ENCODE peak calls at places on chromosomes 13 and 19, in six cellular contexts. T is heart right ventricle, Q is fibroblast of the aortic adventitia, N is HFF-Myc, V is psoas muscle, C is type B pancreatic cell. J is an unnamed sample.

GRCh38 chr19:42176649-42176989 is 40.9 kb downstream of the DEDD2 start:
- DNase-seq in N (no peak), T (no peak), Q (no peak), V (no peak), C (no peak), J (no peak)

GRCh38 chr19:23071087-23071511 is 45.7 kb upstream of the ZNF730 start:
- DNase-seq in V (no peak), Q (peak), T (peak), N (no peak), C (peak), J (peak)

GRCh38 chr19:32373614-32374295 is 28.3 kb downstream of the ZNF507 start:
- DNase-seq in C (no peak), T (peak), N (peak), V (no peak), Q (peak), J (no peak)

GRCh38 chr13:32660227-32660626 is 74.0 kb downstream of the PDS5B start:
- DNase-seq in C (no peak), N (no peak), T (no peak), V (no peak), Q (no peak), J (no peak)

GRCh38 chr13:53321301-53321700 is 292.7 kb downstream of the OLFM4 start:
- DNase-seq in T (no peak), Q (no peak), N (no peak), C (no peak), V (no peak), J (no peak)

GRCh38 chr19:19911150-19911549 is 10.4 kb downstream of the ZNF93 start:
- DNase-seq in Q (no peak), V (no peak), C (no peak), N (no peak), T (no peak), J (no peak)

GRCh38 chr19:40424637-40425449 is 949 bp downstream of the SERTAD1 start:
- DNase-seq in Q (peak), T (no peak), C (no peak), N (no peak), V (no peak), J (no peak)

GRCh38 chr19:41707502-41707812 is 969 bp upstream of the CEACAM5 start:
- DNase-seq in Q (no peak), V (no peak), T (no peak), C (peak), N (no peak), J (no peak)

GRCh38 chr19:38848299-38849146 is 1.3 kb downstream of the HNRNPL start:
- DNase-seq in N (no peak), C (no peak), T (no peak), Q (no peak), V (no peak), J (no peak)

GRCh38 chr13:103859952-103860351 is 793.7 kb upstream of the SLC10A2 start:
- DNase-seq in N (no peak), T (no peak), C (no peak), V (no peak), Q (no peak), J (no peak)

GRCh38 chr13:49791214-49791752 is 1.2 kb downstream of the KPNA3 start:
- DNase-seq in T (no peak), Q (peak), C (no peak), V (no peak), N (no peak), J (no peak)

GRCh38 chr19:35224681-35225604 is 3.6 kb downstream of the FAM187B start:
- DNase-seq in T (no peak), V (no peak), C (peak), N (no peak), Q (no peak), J (no peak)

GRCh38 chr19:55552620-55553019 is 7.3 kb upstream of the SBK3 start:
- DNase-seq in T (no peak), N (no peak), V (no peak), Q (peak), C (no peak), J (no peak)

GRCh38 chr19:10830941-10831779 is 4.9 kb downstream of the TMED1 start:
- DNase-seq in N (no peak), Q (no peak), T (no peak), V (no peak), C (no peak), J (no peak)

GRCh38 chr19:10830370-10830769 is 5.6 kb downstream of the TMED1 start:
- DNase-seq in C (no peak), T (no peak), V (no peak), Q (no peak), N (no peak), J (no peak)

GRCh38 chr19:10829967-10830366 is 6.0 kb downstream of the TMED1 start:
- DNase-seq in Q (no peak), T (no peak), V (no peak), N (no peak), C (no peak), J (no peak)

GRCh38 chr19:10826846-10827245 is 9.2 kb downstream of the TMED1 start:
- DNase-seq in N (no peak), T (no peak), Q (no peak), C (no peak), V (no peak), J (no peak)

DNA sequence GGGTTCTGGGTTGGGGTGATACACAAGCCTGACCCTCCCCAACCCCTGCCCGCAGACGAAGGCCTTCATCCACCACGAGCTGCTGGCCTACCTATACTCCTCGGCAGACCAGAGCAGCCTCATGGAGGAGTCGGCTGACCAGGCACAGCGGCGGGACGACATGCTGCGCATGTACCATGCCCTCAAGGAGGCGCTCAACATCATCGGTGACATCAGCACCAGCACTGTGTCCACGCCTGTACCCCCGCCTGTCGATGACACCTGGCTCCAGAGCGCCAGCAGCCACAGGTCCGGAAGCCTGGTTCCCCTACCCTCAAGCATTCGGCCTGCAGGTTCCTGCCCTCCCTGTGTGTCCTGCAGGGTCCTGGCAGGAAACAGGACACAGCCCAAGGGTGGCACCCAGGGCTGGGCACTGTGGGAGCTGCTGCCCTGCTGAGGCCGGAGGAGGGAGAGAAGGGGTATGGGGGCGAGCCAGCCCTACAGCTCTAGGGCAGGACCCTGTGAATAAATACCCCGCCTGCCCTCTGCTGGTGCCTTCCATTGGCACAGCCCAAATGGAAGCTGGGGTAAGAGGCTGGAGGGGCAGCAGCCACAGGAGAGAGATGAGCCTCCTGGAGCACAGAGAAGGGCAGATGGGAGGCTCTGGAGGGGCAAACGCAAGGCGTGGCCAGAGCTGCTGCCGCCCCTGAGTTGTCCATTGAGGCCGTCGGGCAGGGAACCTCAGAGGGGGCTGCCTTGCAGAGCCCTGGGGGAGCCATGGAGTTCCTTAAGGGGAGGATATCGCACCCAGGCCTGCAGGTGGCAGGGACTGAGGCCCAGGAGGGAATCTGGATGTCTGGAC is 6.8 kb downstream of the TMED1 start:
- DNase-seq in N (no peak), Q (no peak), T (no peak), C (no peak), V (no peak), J (peak)
- TF ChIP-seq CTCF in N (peak), Q (peak), T (no peak), C (no peak), V (no peak), J (no peak)

DNA sequence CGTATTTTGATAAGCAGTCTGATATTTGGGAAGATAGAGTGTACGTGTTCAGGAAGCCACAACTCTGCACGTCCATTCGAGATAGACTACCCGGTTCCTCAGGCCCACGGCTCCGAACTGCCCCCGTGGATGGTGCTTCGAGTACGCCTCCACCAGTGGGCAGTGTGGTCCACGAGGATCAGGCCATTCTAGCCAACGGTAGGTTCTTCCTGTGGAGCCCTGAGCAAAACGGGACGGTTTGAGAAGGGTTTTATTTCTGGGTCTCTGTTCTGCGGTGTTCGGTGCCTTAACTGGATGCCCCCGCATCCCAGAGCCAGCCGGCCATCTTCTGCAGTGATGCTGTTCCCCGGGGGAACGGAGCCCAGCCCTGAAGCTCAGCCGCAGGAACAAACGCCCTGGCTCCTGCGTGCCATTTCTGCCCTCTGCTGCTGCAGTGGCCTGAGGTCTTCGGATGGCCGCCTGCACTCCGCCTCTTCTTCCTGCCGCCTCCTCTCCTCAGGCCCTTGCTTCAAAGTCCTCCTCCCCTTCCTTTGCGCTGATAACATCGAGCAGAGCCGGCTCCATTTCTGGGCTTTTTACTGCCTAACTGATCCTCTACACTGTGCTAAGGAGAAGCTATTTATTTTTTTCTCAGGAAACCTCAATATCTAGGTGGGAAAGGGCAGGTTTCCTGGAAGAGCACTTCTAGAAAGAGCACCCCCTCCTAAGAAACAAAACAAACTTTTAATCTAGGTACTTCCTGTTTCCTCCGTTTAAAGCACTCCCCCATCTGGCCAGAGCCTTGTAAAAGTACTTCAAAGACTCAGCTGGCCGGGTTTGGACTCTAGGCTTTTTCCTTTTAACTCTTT is 36.2 kb upstream of the SLC46A3 start:
- DNase-seq in T (peak), V (peak), Q (peak), N (no peak), C (no peak), J (peak)
- TF ChIP-seq CTCF in T (peak), V (peak), Q (no peak), N (peak), C (no peak), J (peak)

GRCh38 chr13:113426591-113426986 is 26.7 kb downstream of the ADPRHL1 start:
- DNase-seq in C (no peak), T (no peak), V (no peak), N (no peak), Q (no peak), J (peak)

GRCh38 chr13:113428469-113428865 is 24.8 kb downstream of the ADPRHL1 start:
- DNase-seq in Q (no peak), C (no peak), V (no peak), T (no peak), N (no peak), J (no peak)

GRCh38 chr13:113425931-113426590 is 27.2 kb downstream of the ADPRHL1 start:
- DNase-seq in Q (peak), C (no peak), N (no peak), V (no peak), T (no peak), J (peak)

GRCh38 chr13:113428871-113429607 is 24.2 kb downstream of the ADPRHL1 start:
- DNase-seq in T (no peak), N (no peak), V (no peak), Q (no peak), C (no peak), J (peak)

GRCh38 chr13:113427562-113428468 is 25.5 kb downstream of the ADPRHL1 start:
- DNase-seq in C (no peak), Q (peak), V (no peak), N (no peak), T (no peak), J (peak)
- TF ChIP-seq CTCF in C (no peak), Q (no peak), V (no peak), N (no peak), T (no peak), J (no peak)

DNA sequence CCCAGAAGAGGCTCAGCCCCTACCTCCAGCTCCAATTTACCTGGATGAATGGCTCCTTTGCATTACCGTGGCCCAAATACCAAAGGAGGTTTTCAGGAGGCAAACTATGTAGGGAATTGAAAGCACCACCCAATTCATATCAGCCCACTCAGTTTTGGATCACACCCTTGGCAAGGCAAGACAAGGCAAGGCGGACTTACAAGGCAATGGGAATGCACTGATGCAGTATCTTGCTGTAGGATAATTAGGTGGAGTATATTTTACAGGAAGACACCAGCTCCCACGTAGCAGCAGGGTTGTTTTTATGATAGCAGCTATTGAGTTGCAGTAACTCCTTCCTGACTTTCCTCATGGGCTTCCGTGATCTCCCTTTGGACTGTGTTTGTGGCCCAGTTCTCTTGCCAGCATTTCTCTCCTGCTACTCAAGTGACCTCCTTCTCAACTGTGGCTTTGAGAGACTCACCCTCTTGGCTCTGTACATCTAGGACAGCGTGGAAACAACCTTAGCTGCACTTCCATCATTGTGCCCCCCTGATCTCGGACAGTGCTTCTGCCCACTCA is 935.9 kb downstream of the EFNB2 start:
- DNase-seq in C (no peak), Q (peak), N (no peak), T (peak), V (no peak), J (no peak)
- TF ChIP-seq CTCF in C (no peak), Q (no peak), N (no peak), T (no peak), V (no peak), J (no peak)

DNA sequence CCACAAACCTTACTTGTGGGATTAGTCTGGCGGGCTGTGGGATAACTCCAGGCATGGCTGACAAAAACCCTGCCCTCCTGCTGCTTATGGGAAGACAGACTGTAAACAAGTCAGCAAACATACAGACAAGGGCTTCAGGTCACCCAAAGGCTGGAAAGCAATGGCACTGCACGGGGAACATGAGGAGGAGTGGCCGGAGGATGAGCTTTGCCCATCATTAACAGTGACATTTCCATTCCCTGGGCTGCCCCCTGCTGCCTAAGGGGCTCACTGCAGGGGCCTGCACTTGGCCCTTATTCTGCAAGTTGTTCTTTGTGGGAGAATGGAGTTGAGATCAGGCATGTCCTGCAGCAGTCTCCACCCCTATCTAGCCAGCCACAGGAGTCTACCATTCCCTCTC is 91.3 kb downstream of the UQCRFS1 start:
- DNase-seq in N (no peak), C (no peak), V (no peak), T (no peak), Q (peak), J (no peak)
- TF ChIP-seq CTCF in N (no peak), C (peak), V (peak), T (peak), Q (peak), J (peak)

DNA sequence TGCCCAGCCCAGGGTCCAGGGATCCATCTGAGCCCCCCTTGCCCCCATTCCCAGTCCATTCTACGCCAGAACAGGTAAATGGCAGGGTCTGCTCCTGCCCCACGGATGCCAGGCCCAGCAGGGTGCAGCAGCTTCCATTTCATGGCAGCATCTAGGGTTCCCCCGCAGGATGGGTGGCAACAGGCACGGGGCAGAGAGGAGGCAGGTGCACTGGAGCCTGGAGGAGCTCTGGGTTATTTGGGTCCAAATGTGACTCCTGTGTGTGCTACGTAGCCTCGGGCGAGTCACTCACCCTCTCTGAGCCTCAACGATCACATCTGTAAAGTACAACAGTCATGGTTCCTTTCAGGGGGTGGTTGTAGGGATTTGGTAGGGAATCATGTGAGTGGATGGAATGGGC is 27.4 kb downstream of the IL12RB1 start:
- DNase-seq in V (no peak), T (no peak), C (no peak), Q (no peak), N (no peak), J (no peak)
- TF ChIP-seq CTCF in V (no peak), T (no peak), C (no peak), Q (no peak), N (no peak), J (no peak)

J was measured in heart left ventricle.